ENCODE peak calls at places on chromosomes 3 and 15, in six cellular contexts. Z, H, K, F, G and O are unnamed samples.

GRCh38 chr15:73319460-73320245 is 49.1 kb downstream of the HCN4 start:
- DNase-seq in Z (no peak), H (no peak), K (no peak), F (no peak), G (no peak), O (no peak)

GRCh38 chr15:82647045-82647834 is at the start of gene CPEB1:
- DNase-seq in Z (peak; percentile 35), H (peak; percentile 69), K (peak; percentile 49), F (peak; percentile 51), G (no peak), O (peak; percentile 12)

GRCh38 chr15:29343229-29343628 is 73.6 kb upstream of the NSMCE3 start:
- DNase-seq in Z (no peak), H (no peak), K (no peak), F (no peak), G (no peak), O (no peak)

GRCh38 chr15:68445351-68445750 is 13.4 kb upstream of the ITGA11 start:
- DNase-seq in Z (no peak), H (no peak), K (no peak), F (no peak), G (no peak), O (no peak)

GRCh38 chr3:61239871-61240270 is 11.4 kb downstream of the FHIT start:
- DNase-seq in Z (peak; percentile 25), H (no peak), K (no peak), F (no peak), G (no peak), O (no peak)

GRCh38 chr3:117409701-117410459 is 700.3 kb downstream of the TUSC7 start:
- DNase-seq in Z (no peak), H (no peak), K (no peak), F (no peak), G (no peak), O (no peak)

GRCh38 chr3:177811111-177811510 is 613.8 kb upstream of the TBL1XR1 start:
- DNase-seq in Z (no peak), H (no peak), K (no peak), F (no peak), G (no peak), O (no peak)

GRCh38 chr3:182294256-182294655 is 499.0 kb upstream of the ATP11B start:
- DNase-seq in Z (no peak), H (no peak), K (no peak), F (no peak), G (no peak), O (peak; percentile 41)

GRCh38 chr15:48897144-48897814 is 19.3 kb downstream of the EID1 start:
- DNase-seq in Z (peak; percentile 77), H (no peak), K (no peak), F (no peak), G (peak; percentile 48), O (no peak)

GRCh38 chr3:43014990-43015389 is 35.9 kb downstream of the GASK1A start:
- DNase-seq in Z (no peak), H (no peak), K (no peak), F (no peak), G (no peak), O (no peak)

GRCh38 chr3:187943677-187944390 is 198.6 kb upstream of the BCL6 start:
- DNase-seq in Z (no peak), H (no peak), K (no peak), F (no peak), G (no peak), O (no peak)

GRCh38 chr3:190646996-190647395 is 133.1 kb downstream of the IL1RAP start:
- DNase-seq in Z (no peak), H (no peak), K (no peak), F (no peak), G (no peak), O (no peak)

GRCh38 chr15:44261007-44261706 is 27.4 kb upstream of the GOLM2 start:
- DNase-seq in Z (no peak), H (peak; percentile 9), K (peak; percentile 64), F (no peak), G (no peak), O (no peak)

GRCh38 chr3:73683706-73684105 is 59.0 kb upstream of the PDZRN3 start:
- DNase-seq in Z (no peak), H (no peak), K (no peak), F (no peak), G (no peak), O (no peak)

GRCh38 chr15:92009162-92009561 is 155.7 kb downstream of the SLCO3A1 start:
- DNase-seq in Z (no peak), H (no peak), K (no peak), F (no peak), G (no peak), O (no peak)

GRCh38 chr15:45731331-45731730 is 96.5 kb downstream of the SQOR start:
- DNase-seq in Z (no peak), H (no peak), K (no peak), F (no peak), G (no peak), O (no peak)